ENCODE peak calls at places on chromosomes 16 and 17, in seven cellular contexts. P is IMR-90, M is astrocyte, Y is HCT116, J is PC-3, H is mesenchymal stem cell, A is GM23338. W is an unnamed sample.

GRCh38 chr16:28951410-28951943 is 740 bp downstream of the NFATC2IP start:
- DNase-seq in A (peak), M (no peak), H (no peak), P (no peak), Y (no peak), J (no peak), W (peak)

GRCh38 chr16:24166684-24167083 is 89.5 kb upstream of the CACNG3 start:
- DNase-seq in M (no peak), H (no peak), Y (no peak), J (no peak), A (no peak), P (no peak), W (no peak)

GRCh38 chr16:10851512-10851911 is 25.5 kb upstream of the CIITA start:
- DNase-seq in J (no peak), Y (no peak), M (no peak), A (peak), P (no peak), H (no peak), W (no peak)

GRCh38 chr16:67525176-67525860 is 3.3 kb upstream of the RIPOR1 start:
- DNase-seq in Y (no peak), H (no peak), M (no peak), P (peak), J (no peak), A (peak), W (no peak)

GRCh38 chr17:4708436-4708835 is 2.0 kb upstream of the ARRB2 start:
- DNase-seq in A (peak), P (no peak), Y (no peak), H (peak), J (peak), M (no peak), W (no peak)

GRCh38 chr16:24539850-24540484 is 601 bp downstream of the RBBP6 start:
- DNase-seq in P (peak), H (no peak), A (peak), J (no peak), M (peak), Y (no peak), W (peak)

GRCh38 chr17:6471531-6472465 is 27.5 kb downstream of the PIMREG start:
- DNase-seq in H (peak), Y (no peak), P (peak), M (peak), J (peak), A (peak), W (no peak)

GRCh38 chr16:54316095-54316494 is 29.5 kb upstream of the IRX3 start:
- DNase-seq in J (no peak), Y (no peak), M (no peak), A (no peak), H (no peak), P (no peak), W (no peak)

GRCh38 chr17:72747416-72747815 is 345.1 kb downstream of the SLC39A11 start:
- DNase-seq in J (no peak), P (no peak), H (no peak), A (no peak), Y (no peak), M (no peak), W (no peak)

GRCh38 chr16:84652565-84652964 is 4.3 kb downstream of the KLHL36 start:
- DNase-seq in M (no peak), P (no peak), H (no peak), A (no peak), J (no peak), Y (no peak), W (no peak)

GRCh38 chr17:81365601-81366585 is 29.4 kb upstream of the BAHCC1 start:
- DNase-seq in P (peak), H (no peak), J (peak), Y (peak), A (no peak), M (peak), W (peak)

GRCh38 chr16:81480856-81481821 is 36.5 kb downstream of the CMIP start:
- DNase-seq in J (no peak), A (no peak), P (peak), H (peak), M (no peak), Y (no peak), W (peak)

GRCh38 chr17:4199818-4200402 is 56.9 kb downstream of the CYB5D2 start:
- DNase-seq in J (peak), Y (peak), A (peak), P (peak), H (peak), M (no peak), W (peak)

GRCh38 chr17:9566067-9566466 is 9.6 kb downstream of the STX8 start:
- DNase-seq in Y (no peak), H (no peak), J (no peak), M (peak), A (no peak), P (no peak), W (no peak)

GRCh38 chr16:66856801-66857200 is 12.6 kb downstream of the CA7 start:
- DNase-seq in J (no peak), H (no peak), P (no peak), A (no peak), Y (no peak), M (no peak), W (no peak)

GRCh38 chr17:41347872-41348760 is 2.5 kb downstream of the KRT33A start:
- DNase-seq in H (no peak), A (no peak), Y (no peak), P (no peak), J (no peak), M (no peak), W (no peak)

GRCh38 chr16:77113835-77114234 is 77.2 kb upstream of the MON1B start:
- DNase-seq in Y (no peak), M (no peak), H (no peak), A (no peak), P (no peak), J (no peak), W (no peak)

GRCh38 chr17:57927048-57927723 is 28.0 kb downstream of the CUEDC1 start:
- DNase-seq in A (peak), Y (no peak), H (no peak), M (peak), J (peak), P (peak), W (no peak)

GRCh38 chr17:6413073-6413472 is 21.8 kb downstream of the AIPL1 start:
- DNase-seq in A (peak), Y (peak), M (peak), J (peak), P (peak), H (peak), W (peak)

GRCh38 chr16:57473176-57473840 is 10.8 kb downstream of the POLR2C start:
- DNase-seq in Y (no peak), H (no peak), P (no peak), A (no peak), J (no peak), M (no peak), W (no peak)

DNA sequence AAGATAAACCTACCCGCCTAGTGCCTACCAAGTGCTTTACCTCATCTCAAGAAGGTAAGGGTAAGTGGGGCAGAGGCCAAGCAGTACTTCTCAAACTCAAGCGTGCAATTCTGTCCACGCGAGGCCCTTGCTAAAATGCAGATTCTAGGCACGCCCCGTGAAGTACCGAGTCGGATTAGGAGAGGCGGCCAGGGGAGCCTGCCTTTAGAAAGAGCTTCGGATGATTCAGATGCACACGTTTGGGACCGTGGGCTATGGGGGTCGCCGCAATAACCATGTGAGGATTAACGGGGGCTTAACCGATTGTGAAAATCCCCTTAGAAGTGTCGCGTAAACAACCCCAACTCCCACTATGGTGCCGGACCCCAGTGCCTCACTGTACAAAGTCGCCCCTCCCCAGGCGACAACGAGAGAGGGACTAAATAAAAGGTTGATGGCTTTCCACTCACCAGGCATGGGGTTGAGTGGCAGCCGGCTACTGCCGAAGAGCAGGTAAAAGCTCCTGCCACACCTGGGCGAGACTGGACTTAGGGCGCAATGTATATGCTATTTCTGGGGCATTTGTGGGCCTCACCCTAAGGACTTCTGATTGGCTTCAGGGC is 681 bp upstream of the SP2 start:
- DNase-seq in M (no peak), J (peak), P (peak), Y (no peak), A (no peak), H (no peak), W (peak)
- H2AFZ ChIP-seq in M (peak), J (peak), P (peak), Y (no peak), A (peak), H (peak), W (peak)

GRCh38 chr17:78724544-78724943 is 57.5 kb downstream of the CYTH1 start:
- DNase-seq in M (no peak), H (no peak), P (no peak), A (peak), J (no peak), Y (no peak), W (no peak)

GRCh38 chr17:78725448-78726021 is 56.5 kb downstream of the CYTH1 start:
- DNase-seq in P (no peak), H (no peak), J (no peak), M (no peak), A (no peak), Y (no peak), W (no peak)

GRCh38 chr17:78723001-78723796 is 58.9 kb downstream of the CYTH1 start:
- DNase-seq in P (peak), Y (no peak), J (no peak), H (peak), M (peak), A (peak), W (peak)

GRCh38 chr17:78724999-78725398 is 57.1 kb downstream of the CYTH1 start:
- DNase-seq in A (no peak), M (no peak), Y (no peak), P (no peak), J (no peak), H (no peak), W (no peak)

DNA sequence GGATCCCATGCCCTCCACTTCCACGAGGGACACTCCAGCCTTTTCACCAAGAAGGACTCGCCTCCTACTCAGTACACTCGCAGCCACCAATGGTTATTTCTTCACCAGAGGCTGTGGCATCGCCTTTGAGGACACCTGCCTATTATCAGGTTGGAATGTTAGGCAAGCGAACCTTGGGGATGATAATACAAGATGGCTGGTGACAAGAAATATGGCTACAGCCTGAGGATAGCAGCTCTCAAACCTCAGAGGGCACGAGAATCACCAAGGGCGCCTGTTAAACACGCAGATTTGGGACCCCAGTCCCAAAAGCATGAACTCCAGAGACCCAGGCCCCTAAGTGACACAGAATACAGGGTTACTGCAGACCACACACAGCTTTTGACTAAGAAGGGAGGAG is 58.1 kb downstream of the CYTH1 start:
- DNase-seq in M (no peak), Y (no peak), J (no peak), P (no peak), H (no peak), A (no peak), W (no peak)
- H3K4me3 ChIP-seq in M (no peak), Y (no peak), J (no peak), P (no peak), H (no peak), A (peak), W (no peak)

GRCh38 chr16:56451753-56452689 is 667 bp downstream of the OGFOD1 start:
- DNase-seq in A (peak), H (peak), P (peak), Y (peak), J (peak), M (peak), W (peak)
- H2AFZ ChIP-seq in A (peak), H (peak), P (peak), Y (no peak), J (peak), M (peak), W (peak)

DNA sequence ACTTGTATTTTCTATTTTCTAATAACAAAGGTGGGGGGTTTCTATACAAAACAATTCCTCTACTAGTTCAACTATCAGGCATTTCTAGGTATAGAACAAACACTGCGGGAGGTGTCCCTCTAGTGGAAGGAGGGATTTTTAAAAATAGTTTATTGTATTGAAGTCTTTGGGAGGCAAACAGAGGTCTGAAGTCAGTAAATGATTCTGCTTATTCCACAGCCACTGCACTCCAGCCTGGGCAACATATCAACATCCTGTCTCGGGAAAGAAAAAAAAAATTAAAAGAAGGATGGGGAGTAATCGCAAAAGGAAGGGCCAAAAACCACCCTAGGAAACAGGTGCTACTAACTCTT is 648 bp upstream of the ERCC4 start:
- DNase-seq in H (peak), A (peak), J (peak), M (peak), Y (peak), P (peak), W (peak)
- H3K4me3 ChIP-seq in H (no peak), A (peak), J (peak), M (peak), Y (peak), P (no peak), W (no peak)

DNA sequence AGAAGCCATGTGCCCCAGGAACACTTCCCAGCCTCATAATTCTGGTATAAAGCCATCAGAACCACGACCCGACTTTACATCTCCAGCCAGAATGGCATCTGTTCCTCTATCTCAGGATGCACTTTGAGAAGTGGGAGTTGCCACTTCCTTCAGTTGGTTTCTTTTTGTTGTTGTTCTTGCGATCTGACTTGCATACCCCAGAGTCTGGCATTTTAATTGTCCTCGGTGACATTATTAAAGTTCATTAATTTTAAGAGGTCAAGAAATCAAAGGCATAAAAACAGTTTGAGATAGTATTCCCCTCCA is 13.5 kb downstream of the MARCHF10 start:
- DNase-seq in H (no peak), Y (no peak), A (no peak), P (no peak), M (no peak), J (no peak), W (no peak)
- H2AFZ ChIP-seq in H (no peak), Y (no peak), A (no peak), P (no peak), M (no peak), J (no peak), W (no peak)

GRCh38 chr16:2147981-2148671 is at the start of gene RAB26:
- DNase-seq in A (peak), J (peak), Y (no peak), H (peak), M (no peak), P (peak), W (peak)
- H3K4me3 ChIP-seq in A (peak), J (peak), Y (peak), H (peak), M (peak), P (peak), W (peak)